ENCODE peak calls at places on chromosome 10, in ten cellular contexts. F is mucosa of descending colon; X is Panc1; I is T-cell; S is SK-N-SH treated with all-trans-retinoic acid at 6 μM for 48 hours; N is lower lobe of right lung; Q is left lung; B is activated naive CD8-positive, alpha-beta T cell treated with anti-CD3 and anti-CD28 coated beads, Interleukin-2, amount 10 ng/mL, durations not matched to agents 7 days and 5 days; J is gastroesophageal sphincter; Z is CD8-positive, alpha-beta T cell. O is an unnamed sample.

GRCh38 chr10:80581469-80581835 is 43.8 kb downstream of the SH2D4B start:
- ATAC-seq in N (no peak), Z (no peak), B (no peak), Q (peak), X (no peak), J (no peak), S (no peak), I (no peak), F (peak), O (no peak)

GRCh38 chr10:76080406-76080805 is 649.0 kb downstream of the LRMDA start:
- ATAC-seq in S (peak), N (no peak), F (peak), J (no peak), Z (no peak), X (no peak), Q (peak), I (no peak), B (no peak), O (no peak)

GRCh38 chr10:78474743-78475142 is 441.1 kb downstream of the RPS24 start:
- ATAC-seq in Q (no peak), I (no peak), S (no peak), J (no peak), N (no peak), X (no peak), B (no peak), F (no peak), Z (no peak), O (no peak)

GRCh38 chr10:99532687-99533495 is at the start of gene NKX2-3:
- ATAC-seq in B (peak), N (peak), X (peak), S (peak), J (peak), Z (peak), I (peak), F (peak), Q (peak), O (peak)

GRCh38 chr10:91575044-91575610 is 57.7 kb downstream of the PPP1R3C start:
- ATAC-seq in J (no peak), Q (no peak), N (peak), S (no peak), I (no peak), B (no peak), F (no peak), X (no peak), Z (no peak), O (no peak)

GRCh38 chr10:25036381-25036780 is 20.0 kb downstream of the THNSL1 start:
- ATAC-seq in J (no peak), Z (no peak), B (no peak), F (no peak), I (no peak), Q (no peak), N (no peak), X (no peak), S (no peak), O (no peak)

GRCh38 chr10:11018426-11018818 is 750 bp downstream of the CELF2 start:
- ATAC-seq in X (no peak), Z (no peak), B (peak), Q (peak), N (peak), S (no peak), F (peak), I (no peak), J (peak), O (peak)

GRCh38 chr10:70685461-70685911 is 13.2 kb downstream of the ADAMTS14 start:
- ATAC-seq in X (no peak), Q (no peak), J (no peak), F (no peak), Z (no peak), B (no peak), I (no peak), S (no peak), N (no peak), O (no peak)

GRCh38 chr10:13905281-13905680 is 318.5 kb downstream of the PRPF18 start:
- ATAC-seq in X (no peak), N (no peak), F (no peak), Q (no peak), Z (no peak), S (no peak), I (no peak), B (no peak), J (no peak), O (no peak)

GRCh38 chr10:115321360-115321759 is 228.2 kb downstream of the ATRNL1 start:
- ATAC-seq in Q (no peak), N (no peak), X (no peak), I (no peak), Z (no peak), J (no peak), F (peak), B (no peak), S (no peak), O (no peak)

GRCh38 chr10:69344591-69345244 is 66.4 kb downstream of the HK1 start:
- ATAC-seq in F (peak), N (no peak), Z (peak), J (no peak), B (peak), X (no peak), I (peak), S (no peak), Q (no peak), O (peak)

GRCh38 chr10:24240001-24240751 is 31.2 kb downstream of the KIAA1217 start:
- ATAC-seq in F (peak), S (peak), B (no peak), J (no peak), X (no peak), I (no peak), Q (peak), N (peak), Z (no peak), O (no peak)

GRCh38 chr10:32940321-32941264 is 17.4 kb downstream of the ITGB1 start:
- ATAC-seq in J (no peak), Q (no peak), S (no peak), I (no peak), N (no peak), F (no peak), B (no peak), X (no peak), Z (no peak), O (peak)

GRCh38 chr10:21234761-21235160 is 290.7 kb downstream of the SKIDA1 start:
- ATAC-seq in N (no peak), B (no peak), I (no peak), Z (no peak), S (no peak), J (no peak), Q (no peak), F (no peak), X (no peak), O (no peak)

GRCh38 chr10:116723428-116724281 is 18.7 kb downstream of the HSPA12A start:
- ATAC-seq in N (no peak), Z (peak), S (no peak), B (peak), I (peak), J (no peak), Q (no peak), F (no peak), X (no peak), O (peak)

GRCh38 chr10:62244785-62245595 is 23.7 kb downstream of the RTKN2 start:
- ATAC-seq in S (peak), B (peak), I (peak), X (peak), N (peak), J (peak), F (peak), Q (peak), Z (peak), O (peak)

GRCh38 chr10:28291881-28292297 is 11.0 kb downstream of the MPP7 start:
- ATAC-seq in I (no peak), J (peak), Q (peak), F (peak), N (peak), X (no peak), B (no peak), S (no peak), Z (no peak), O (peak)

GRCh38 chr10:60305394-60305892 is 84.2 kb downstream of the ANK3 start:
- ATAC-seq in Z (no peak), F (no peak), S (peak), B (no peak), Q (no peak), N (no peak), I (no peak), X (no peak), J (no peak), O (no peak)

GRCh38 chr10:104520653-104521052 is 120.4 kb upstream of the SORCS3 start:
- ATAC-seq in N (no peak), B (no peak), J (no peak), Z (no peak), I (no peak), S (no peak), Q (no peak), X (no peak), F (no peak), O (no peak)

GRCh38 chr10:76881477-76882220 is 756.0 kb downstream of the KCNMA1 start:
- ATAC-seq in I (no peak), N (no peak), S (no peak), B (no peak), F (no peak), X (no peak), Q (no peak), Z (no peak), J (no peak), O (peak)

GRCh38 chr10:91604936-91605534 is 27.8 kb downstream of the PPP1R3C start:
- ATAC-seq in J (no peak), X (no peak), I (no peak), S (no peak), B (no peak), Q (no peak), Z (no peak), N (no peak), F (no peak), O (peak)

GRCh38 chr10:15725603-15726002 is 5.9 kb upstream of the ITGA8 start:
- ATAC-seq in Q (peak), S (peak), B (no peak), N (peak), I (no peak), F (peak), J (peak), X (no peak), Z (no peak), O (no peak)

GRCh38 chr10:101373063-101373462 is 19.1 kb downstream of the BTRC start:
- ATAC-seq in N (no peak), J (no peak), B (no peak), Q (no peak), I (no peak), X (no peak), S (no peak), F (no peak), Z (no peak), O (no peak)

GRCh38 chr10:111093741-111094380 is 17.0 kb downstream of the ADRA2A start:
- ATAC-seq in N (no peak), S (no peak), J (no peak), B (no peak), F (no peak), Q (peak), Z (no peak), I (no peak), X (no peak), O (peak)

GRCh38 chr10:49083256-49083655 is 32.1 kb downstream of the VSTM4 start:
- ATAC-seq in F (no peak), J (peak), Z (no peak), Q (no peak), S (no peak), B (no peak), N (no peak), I (no peak), X (no peak), O (no peak)

GRCh38 chr10:116143673-116144072 is 129.3 kb downstream of the GFRA1 start:
- ATAC-seq in Z (no peak), X (no peak), F (no peak), S (no peak), N (no peak), J (no peak), I (no peak), Q (no peak), B (no peak), O (no peak)

GRCh38 chr10:45379891-45380540 is 6.0 kb downstream of the ALOX5 start:
- ATAC-seq in F (peak), X (no peak), S (no peak), J (peak), I (no peak), Q (peak), Z (no peak), B (no peak), N (peak), O (peak)

GRCh38 chr10:98488669-98489430 is 42.1 kb upstream of the HPS1 start:
- ATAC-seq in Z (no peak), X (no peak), J (no peak), N (no peak), Q (no peak), B (no peak), S (no peak), I (no peak), F (peak), O (no peak)

GRCh38 chr10:36185096-36185495 is 543.0 kb upstream of the FZD8 start:
- ATAC-seq in F (no peak), X (no peak), N (no peak), I (no peak), Z (no peak), B (no peak), J (no peak), S (no peak), Q (no peak), O (no peak)

GRCh38 chr10:21518629-21519321 is 6.7 kb downstream of the SKIDA1 start:
- ATAC-seq in I (no peak), B (no peak), Z (no peak), N (peak), F (no peak), Q (peak), J (no peak), X (peak), S (peak), O (no peak)

GRCh38 chr10:96306516-96306915 is 2.3 kb downstream of the DNTT start:
- ATAC-seq in S (no peak), X (no peak), I (peak), Z (peak), F (peak), Q (peak), B (no peak), J (no peak), N (no peak), O (no peak)

GRCh38 chr10:30186371-30186875 is 127.0 kb upstream of the JCAD start:
- ATAC-seq in Z (no peak), I (no peak), F (peak), B (no peak), S (peak), J (no peak), N (peak), X (peak), Q (peak), O (no peak)

GRCh38 chr10:133268532-133268931 is 8.1 kb downstream of the ADAM8 start:
- ATAC-seq in Z (no peak), F (no peak), X (no peak), S (no peak), B (no peak), J (no peak), Q (no peak), N (no peak), I (no peak), O (no peak)

GRCh38 chr10:131654471-131655087 is 246.2 kb upstream of the PPP2R2D start:
- ATAC-seq in F (no peak), Z (no peak), I (no peak), X (peak), S (no peak), Q (no peak), J (no peak), B (no peak), N (no peak), O (no peak)

GRCh38 chr10:28180654-28181053 is 122.2 kb downstream of the MPP7 start:
- ATAC-seq in N (peak), J (no peak), S (no peak), F (no peak), Q (peak), Z (peak), B (no peak), I (peak), X (no peak), O (peak)

GRCh38 chr10:100970076-100970913 is 991 bp downstream of the SEMA4G start:
- ATAC-seq in S (peak), X (peak), Z (peak), F (peak), J (no peak), N (peak), I (peak), Q (peak), B (peak), O (peak)